ENCODE peak calls at places on chromosomes 6 and 20, in six cellular contexts. B, Q, S, F, M and K are unnamed samples.

GRCh38 chr6:903746-904145 is 210.8 kb upstream of the EXOC2 start:
- DNase-seq in Q (no peak), F (no peak), S (peak), M (no peak), B (no peak), K (no peak)

GRCh38 chr20:3786665-3787639 is at the start of gene CENPB:
- DNase-seq in M (peak), B (peak), S (peak), Q (no peak), F (peak), K (peak)

GRCh38 chr6:118899948-118900347 is 6.0 kb downstream of the ASF1A start:
- DNase-seq in S (no peak), Q (no peak), F (no peak), M (no peak), B (no peak), K (no peak)

GRCh38 chr6:167410510-167410909 is 85.6 kb downstream of the TTLL2 start:
- DNase-seq in S (no peak), Q (no peak), F (peak), M (no peak), B (no peak), K (no peak)

GRCh38 chr6:157746897-157747296 is 76.1 kb upstream of the SNX9 start:
- DNase-seq in B (no peak), Q (no peak), M (no peak), F (no peak), S (no peak), K (no peak)

GRCh38 chr6:28140616-28141015 is 1.1 kb upstream of the ZKSCAN8 start:
- DNase-seq in Q (no peak), S (no peak), F (no peak), B (no peak), M (no peak), K (no peak)

GRCh38 chr6:110329729-110330436 is 28.3 kb downstream of the METTL24 start:
- DNase-seq in M (peak), B (no peak), Q (no peak), S (peak), F (no peak), K (no peak)

GRCh38 chr6:32189742-32190053 is 304 bp downstream of the PBX2 start:
- DNase-seq in S (no peak), Q (no peak), M (no peak), F (no peak), B (no peak), K (no peak)

GRCh38 chr6:4067673-4068072 is 11.3 kb downstream of the FAM217A start:
- DNase-seq in S (no peak), Q (no peak), M (no peak), B (no peak), F (no peak), K (no peak)

GRCh38 chr6:118862443-118862842 is 31.5 kb upstream of the ASF1A start:
- DNase-seq in B (no peak), Q (no peak), S (no peak), M (no peak), F (no peak), K (no peak)

GRCh38 chr6:114648847-114649246 is 306.0 kb upstream of the HS3ST5 start:
- DNase-seq in Q (no peak), S (no peak), M (no peak), B (no peak), F (no peak), K (no peak)

GRCh38 chr6:33206027-33206863 is 1.8 kb downstream of the HSD17B8 start:
- DNase-seq in B (no peak), M (peak), F (no peak), Q (no peak), S (no peak), K (no peak)

GRCh38 chr6:21505574-21505990 is 88.0 kb upstream of the SOX4 start:
- DNase-seq in B (no peak), M (no peak), Q (no peak), F (no peak), S (no peak), K (peak)

GRCh38 chr6:2485116-2485515 is 239.7 kb upstream of the GMDS start:
- DNase-seq in Q (no peak), S (no peak), M (no peak), F (no peak), B (no peak), K (no peak)

GRCh38 chr6:29723666-29724588 is 693 bp downstream of the HLA-F start:
- DNase-seq in Q (no peak), M (no peak), B (no peak), S (no peak), F (peak), K (peak)

GRCh38 chr6:45577836-45578504 is 200.2 kb upstream of the SUPT3H start:
- DNase-seq in S (peak), B (no peak), M (peak), F (no peak), Q (no peak), K (no peak)

GRCh38 chr20:45646898-45647297 is 15.8 kb upstream of the WFDC9 start:
- DNase-seq in F (no peak), S (no peak), M (no peak), B (no peak), Q (no peak), K (no peak)

GRCh38 chr20:48180637-48181036 is 395.4 kb upstream of the SULF2 start:
- DNase-seq in S (peak), F (no peak), M (peak), Q (no peak), B (no peak), K (no peak)

GRCh38 chr6:138410972-138411667 is 7.1 kb downstream of the HEBP2 start:
- DNase-seq in Q (no peak), S (peak), F (no peak), B (no peak), M (peak), K (peak)

GRCh38 chr6:47245745-47246371 is 63.8 kb downstream of the TNFRSF21 start:
- DNase-seq in Q (no peak), B (no peak), M (peak), S (no peak), F (no peak), K (no peak)

GRCh38 chr6:20211941-20212391 is 303 bp downstream of the MBOAT1 start:
- DNase-seq in M (peak), F (peak), B (no peak), S (no peak), Q (no peak), K (peak)

GRCh38 chr20:15875446-15875845 is 697.8 kb downstream of the KIF16B start:
- DNase-seq in B (peak), S (no peak), M (no peak), F (no peak), Q (no peak), K (no peak)

GRCh38 chr20:11394145-11394833 is 523.4 kb upstream of the BTBD3 start:
- DNase-seq in S (peak), Q (no peak), M (peak), B (no peak), F (no peak), K (peak)

GRCh38 chr6:71388846-71389543 is 100.4 kb downstream of the OGFRL1 start:
- DNase-seq in B (no peak), S (no peak), M (no peak), F (no peak), Q (no peak), K (no peak)

GRCh38 chr6:145882121-145882531 is 67.5 kb upstream of the FBXO30 start:
- DNase-seq in B (no peak), M (peak), F (no peak), S (peak), Q (no peak), K (no peak)

GRCh38 chr6:81194374-81194773 is 558.1 kb downstream of the TENT5A start:
- DNase-seq in B (no peak), M (no peak), S (no peak), Q (no peak), F (no peak), K (no peak)

GRCh38 chr6:3230275-3231212 is 3.1 kb upstream of the TUBB2B start:
- DNase-seq in B (peak), Q (no peak), F (peak), M (peak), S (peak), K (no peak)

GRCh38 chr6:134936927-134937326 is 13.0 kb downstream of the ALDH8A1 start:
- DNase-seq in Q (no peak), F (no peak), S (peak), M (peak), B (no peak), K (peak)

GRCh38 chr6:43916924-43917877 is 147.2 kb downstream of the VEGFA start:
- DNase-seq in Q (no peak), F (no peak), B (no peak), S (peak), M (peak), K (no peak)

GRCh38 chr20:37524221-37524700 is 3.2 kb downstream of the NNAT start:
- DNase-seq in B (no peak), M (no peak), Q (no peak), F (no peak), S (no peak), K (no peak)

GRCh38 chr20:18266282-18266681 is 22.0 kb upstream of the ZNF133 start:
- DNase-seq in M (no peak), F (no peak), Q (no peak), S (no peak), B (no peak), K (no peak)

GRCh38 chr6:31575335-31575901 is at the start of gene TNF:
- DNase-seq in M (no peak), F (no peak), Q (no peak), B (no peak), S (no peak), K (peak)

GRCh38 chr6:30006170-30007131 is 54.6 kb upstream of the POLR1H start:
- DNase-seq in Q (no peak), S (peak), M (peak), F (peak), B (no peak), K (peak)

GRCh38 chr20:64109831-64110391 is 2.5 kb upstream of the NPBWR2 start:
- DNase-seq in B (no peak), M (no peak), S (no peak), F (no peak), Q (no peak), K (no peak)

GRCh38 chr6:21001736-21002135 is 467.5 kb downstream of the CDKAL1 start:
- DNase-seq in F (no peak), Q (no peak), M (peak), B (no peak), S (peak), K (no peak)

GRCh38 chr6:147508871-147509608 is 550 bp downstream of the SAMD5 start:
- DNase-seq in F (no peak), Q (no peak), M (no peak), B (no peak), S (no peak), K (no peak)

GRCh38 chr6:446418-447366 is 55.1 kb downstream of the IRF4 start:
- DNase-seq in S (no peak), Q (no peak), M (no peak), B (no peak), F (peak), K (no peak)

GRCh38 chr6:138030872-138031271 is 76.3 kb downstream of the PERP start:
- DNase-seq in B (no peak), Q (no peak), S (no peak), F (no peak), M (no peak), K (no peak)

DNA sequence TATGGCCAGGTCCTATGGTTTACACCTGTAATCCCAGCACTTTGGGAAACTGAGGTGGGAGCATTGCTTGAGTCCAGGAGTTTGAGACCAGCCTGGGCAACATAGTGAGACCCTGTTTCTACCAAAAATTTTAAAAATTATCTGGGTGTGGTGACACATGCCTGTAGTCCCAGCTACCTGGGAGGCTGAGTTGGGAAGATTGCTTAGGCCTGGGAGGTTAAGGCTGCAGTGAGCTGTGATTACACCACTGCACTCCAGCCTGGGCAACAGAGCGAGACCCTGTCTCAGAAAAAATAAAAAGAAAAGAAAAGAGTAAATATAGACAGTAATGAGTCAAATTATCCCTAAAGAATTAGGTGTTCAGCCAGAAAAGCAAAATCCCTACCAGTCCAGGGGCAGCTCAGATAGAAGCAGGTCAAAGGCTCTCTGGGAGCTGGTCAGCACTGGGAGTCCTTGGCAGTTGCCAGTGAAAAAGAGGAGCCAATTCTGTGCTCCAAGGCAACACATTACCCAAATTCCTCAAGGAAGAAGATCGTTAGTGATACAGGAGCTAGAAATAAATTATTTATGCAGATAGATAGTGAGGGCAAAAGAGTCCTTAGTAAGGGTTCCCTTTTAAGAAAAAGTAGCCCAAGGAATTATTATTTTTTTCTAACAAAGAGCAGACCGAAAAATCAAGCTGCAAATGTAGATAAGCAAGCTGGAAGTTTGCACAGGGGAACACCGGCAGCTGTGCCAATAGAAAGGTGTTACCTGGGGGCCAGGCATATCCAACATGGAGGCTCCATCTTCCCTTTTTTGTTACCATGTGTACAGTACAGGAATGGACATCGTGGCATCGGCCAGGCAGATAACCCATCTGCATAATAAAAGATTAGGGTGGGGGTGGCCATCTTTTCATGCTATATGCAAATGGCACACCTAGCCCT is 31.4 kb upstream of the SEC63 start:
- DNase-seq in Q (no peak), F (no peak), B (no peak), M (no peak), S (no peak), K (no peak)
- H2AK5ac ChIP-seq in Q (no peak), F (no peak), B (no peak), M (no peak), S (no peak), K (no peak)

GRCh38 chr20:57851025-57851682 is 141.3 kb upstream of the PMEPA1 start:
- DNase-seq in B (no peak), M (no peak), Q (no peak), S (no peak), F (peak), K (no peak)

GRCh38 chr20:57848282-57848681 is 138.5 kb upstream of the PMEPA1 start:
- DNase-seq in B (no peak), Q (no peak), S (no peak), F (no peak), M (no peak), K (no peak)

GRCh38 chr20:57849868-57850215 is 140.0 kb upstream of the PMEPA1 start:
- DNase-seq in S (no peak), B (no peak), F (peak), M (no peak), Q (no peak), K (no peak)

GRCh38 chr20:57847104-57847503 is 137.3 kb upstream of the PMEPA1 start:
- DNase-seq in F (no peak), Q (no peak), M (no peak), S (no peak), B (no peak), K (no peak)

GRCh38 chr20:57849126-57849867 is 139.5 kb upstream of the PMEPA1 start:
- DNase-seq in B (no peak), S (no peak), M (no peak), F (peak), Q (no peak), K (no peak)
- H4K91ac ChIP-seq in B (no peak), S (no peak), M (no peak), F (no peak), Q (no peak), K (no peak)

GRCh38 chr20:33006776-33007375 is 628 bp upstream of the BPIFB2 start:
- DNase-seq in M (no peak), B (no peak), Q (no peak), F (no peak), S (no peak), K (no peak)
- H2AK5ac ChIP-seq in M (no peak), B (peak), Q (no peak), F (no peak), S (no peak), K (no peak)

GRCh38 chr6:16370943-16371342 is 132.6 kb downstream of the GMPR start:
- DNase-seq in S (no peak), B (no peak), M (no peak), F (no peak), Q (no peak), K (no peak)
- H4K91ac ChIP-seq in S (no peak), B (no peak), M (no peak), F (no peak), Q (no peak), K (no peak)

DNA sequence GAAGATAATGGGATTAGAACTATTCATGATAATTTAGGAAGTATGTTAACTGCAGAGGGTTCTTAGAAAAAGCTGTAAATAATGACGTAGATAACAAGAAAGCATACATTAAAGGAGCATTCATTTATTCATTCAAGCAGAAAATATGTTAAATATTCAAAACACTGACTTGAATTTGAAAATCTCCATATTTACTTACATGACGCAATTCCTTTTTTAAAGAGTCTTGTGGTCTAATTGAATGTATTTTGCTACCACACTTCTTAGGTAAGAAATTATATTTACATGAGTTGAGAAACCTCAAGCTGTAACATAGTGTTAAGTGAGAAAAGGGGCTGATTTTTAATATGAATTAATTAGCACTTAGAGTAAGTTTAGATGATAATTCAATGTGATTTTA is 38.9 kb upstream of the NKAIN2 start:
- DNase-seq in B (no peak), S (no peak), M (no peak), F (no peak), Q (no peak), K (no peak)
- H2AK5ac ChIP-seq in B (no peak), S (no peak), M (no peak), F (no peak), Q (no peak), K (no peak)

DNA sequence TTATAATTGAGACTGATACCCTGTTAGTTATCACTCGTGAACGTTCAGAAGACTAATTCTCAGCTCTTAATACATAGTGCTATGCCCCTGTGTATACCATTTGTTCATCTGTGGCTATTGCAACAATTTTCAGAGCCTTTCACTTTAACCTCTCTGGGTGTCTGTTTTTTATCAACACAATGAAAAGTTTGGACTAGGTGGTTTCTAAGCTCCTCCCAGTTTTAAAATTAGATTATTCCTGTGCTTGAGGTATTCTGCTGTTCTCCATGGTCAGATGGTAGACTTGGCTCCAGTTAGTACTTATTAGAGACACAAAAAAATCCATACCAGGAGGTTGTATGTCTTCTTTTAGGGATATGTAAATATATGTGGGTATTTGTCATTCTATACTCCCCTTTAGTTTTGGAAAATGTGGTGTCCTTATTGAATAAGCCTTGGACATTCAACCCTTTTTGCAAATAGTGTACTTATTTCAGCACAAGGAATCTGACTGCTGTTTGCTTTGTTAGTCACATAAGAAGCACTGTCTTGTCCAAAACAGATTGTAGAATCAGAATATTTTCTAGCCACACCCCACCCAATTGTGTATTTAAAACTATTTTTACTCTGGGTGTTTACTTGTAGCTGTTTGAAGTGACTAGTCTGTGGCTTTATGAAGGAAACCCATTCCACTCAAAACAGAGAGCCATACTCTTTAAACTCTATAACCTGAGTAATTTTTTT is 2.0 kb upstream of the COL10A1 start:
- DNase-seq in M (peak), S (peak), B (no peak), Q (no peak), F (no peak), K (no peak)
- H4K91ac ChIP-seq in M (no peak), S (no peak), B (no peak), Q (no peak), F (no peak), K (no peak)

DNA sequence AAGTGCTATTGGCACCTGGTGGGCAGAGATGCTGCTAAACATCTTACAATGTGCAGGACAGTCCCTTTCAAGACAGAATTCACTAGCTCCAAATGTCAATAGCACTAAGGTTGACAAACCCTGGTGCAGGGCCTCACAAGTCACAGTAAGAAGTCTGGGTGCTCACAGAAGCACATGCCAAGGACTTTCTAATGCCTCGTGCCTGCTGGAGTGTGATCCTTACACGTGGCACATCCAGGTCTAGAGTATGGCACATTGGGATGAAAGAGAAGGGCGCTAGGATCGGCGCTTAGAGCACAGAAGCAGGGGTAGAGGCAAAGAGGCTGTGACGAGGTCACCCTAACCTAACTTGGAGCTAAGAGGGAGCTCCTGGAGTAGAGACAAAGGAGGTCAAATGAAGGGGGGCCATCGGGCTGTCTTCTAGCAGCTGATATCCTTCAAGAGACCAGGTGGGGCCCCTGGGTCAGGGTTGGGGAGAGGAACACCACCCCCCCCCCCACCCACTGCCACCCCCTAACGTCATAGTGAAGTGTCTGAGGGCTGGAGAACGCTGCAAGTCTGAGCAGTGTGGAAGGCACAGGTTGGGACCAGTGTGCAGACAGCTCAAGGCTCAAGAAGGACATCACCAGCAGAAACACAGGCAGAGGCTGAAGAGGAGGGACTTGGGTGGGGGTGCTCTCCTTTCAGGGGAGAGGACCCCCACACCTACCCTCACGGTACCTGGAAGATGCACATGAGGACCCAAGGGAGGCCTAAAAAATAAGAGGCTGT is 97.7 kb upstream of the MRPS10 start:
- DNase-seq in S (no peak), Q (no peak), B (no peak), F (no peak), M (no peak), K (no peak)
- H2AK5ac ChIP-seq in S (peak), Q (peak), B (no peak), F (no peak), M (peak), K (peak)